ENCODE peak calls at places on chromosomes 4 and X, in four cellular contexts. Z, N, M and K are unnamed samples.
A peak's percentile ranks its signal among the peaks of the same experiment; 100 is the strongest.

GRCh38 chr4:157043131-157043530 is 32.8 kb upstream of the GLRB start:
- DNase-seq in M (no peak), N (no peak), Z (peak; percentile 64), K (no peak)

GRCh38 chrX:125293792-125294780 is 25.6 kb upstream of the TEX13C start:
- DNase-seq in M (no peak), N (no peak), Z (no peak), K (no peak)

GRCh38 chrX:110089656-110090404 is 86.9 kb downstream of the TMEM164 start:
- DNase-seq in N (no peak), Z (no peak), M (no peak), K (no peak)

GRCh38 chr4:76434901-76435688 is at the start of gene SHROOM3:
- DNase-seq in M (no peak), N (no peak), Z (peak; percentile 61), K (no peak)

GRCh38 chrX:17560385-17560784 is 176.9 kb upstream of the SCML1 start:
- DNase-seq in N (no peak), Z (no peak), M (no peak), K (no peak)

GRCh38 chrX:115259238-115259875 is 25.5 kb upstream of the LRCH2 start:
- DNase-seq in M (no peak), Z (no peak), N (no peak), K (no peak)

GRCh38 chr4:106816501-106816900 is 219.6 kb downstream of the DKK2 start:
- DNase-seq in M (no peak), N (no peak), Z (no peak), K (no peak)

GRCh38 chr4:78293348-78293747 is 236.2 kb downstream of the FRAS1 start:
- DNase-seq in N (no peak), M (no peak), Z (no peak), K (no peak)

GRCh38 chr4:173091362-173091761 is 77.2 kb upstream of the GALNT7 start:
- DNase-seq in N (no peak), Z (no peak), M (no peak), K (no peak)

GRCh38 chr4:168928346-168928745 is 81.7 kb downstream of the CBR4 start:
- DNase-seq in Z (no peak), N (no peak), M (no peak), K (no peak)

GRCh38 chr4:23762551-23762950 is 127.3 kb downstream of the PPARGC1A start:
- DNase-seq in Z (no peak), N (no peak), M (no peak), K (no peak)

GRCh38 chr4:47838445-47838844 is 578 bp upstream of the CORIN start:
- DNase-seq in N (no peak), Z (peak; percentile 26), M (no peak), K (no peak)

GRCh38 chrX:72100824-72101351 is 30.8 kb downstream of the RTL5 start:
- DNase-seq in N (no peak), M (no peak), Z (no peak), K (no peak)

GRCh38 chrX:7689791-7690412 is 153.1 kb upstream of the VCX start:
- DNase-seq in Z (no peak), N (no peak), M (no peak), K (no peak)

DNA sequence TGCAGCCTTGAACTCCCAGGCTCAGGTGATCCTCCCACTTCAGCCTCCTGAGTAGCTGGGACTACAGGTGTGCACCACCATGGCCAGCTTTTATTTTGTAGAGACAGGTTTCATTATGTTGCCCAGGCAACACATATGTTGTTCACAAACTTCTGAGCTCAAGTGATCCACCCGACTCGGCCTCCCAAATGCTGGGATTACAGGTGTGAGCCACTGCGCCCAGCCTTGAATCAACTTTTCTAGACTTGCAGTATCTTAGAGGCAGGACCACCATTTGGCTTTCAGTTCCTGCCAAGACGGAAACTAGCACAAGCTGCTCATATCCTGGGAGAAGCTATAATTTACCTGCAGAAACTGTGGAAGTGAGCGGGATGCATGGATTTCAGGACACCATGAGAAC is 19.9 kb downstream of the NAT8L start:
- DNase-seq in M (peak; percentile 47), Z (no peak), N (peak; percentile 8), K (no peak)
- H3K4me1 ChIP-seq in M (no peaks in the 10 kb centered on the region), Z (no peaks in the 10 kb centered on the region), N (no peaks in the 10 kb centered on the region), K (no peaks in the 10 kb centered on the region)

GRCh38 chr4:39565925-39566630 is 38.8 kb upstream of the UGDH start:
- DNase-seq in N (no peak), M (no peak), Z (no peak), K (no peak)

GRCh38 chr4:39563448-39563847 is 36.2 kb upstream of the UGDH start:
- DNase-seq in M (no peak), N (no peak), Z (no peak), K (no peak)

GRCh38 chr4:39559641-39560040 is 32.4 kb upstream of the UGDH start:
- DNase-seq in Z (no peak), M (no peak), N (no peak), K (no peak)

GRCh38 chr4:39562792-39563191 is 35.6 kb upstream of the UGDH start:
- DNase-seq in Z (no peak), M (no peak), N (no peak), K (no peak)
- H3K4me1 ChIP-seq in Z (peaks cover 17% of the 10 kb centered on the region), M (no peaks in the 10 kb centered on the region), N (no peaks in the 10 kb centered on the region), K (peaks cover 10% of the 10 kb centered on the region)

GRCh38 chr4:184448828-184449227 is 25.5 kb downstream of the IRF2 start:
- DNase-seq in M (no peak), Z (peak; percentile 33), N (no peak), K (no peak)

GRCh38 chr4:184444953-184445309 is 29.4 kb downstream of the IRF2 start:
- DNase-seq in Z (no peak), M (no peak), N (no peak), K (no peak)

GRCh38 chr4:184444215-184444952 is 30.0 kb downstream of the IRF2 start:
- DNase-seq in M (no peak), N (no peak), Z (no peak), K (no peak)

GRCh38 chr4:184447664-184448063 is 26.7 kb downstream of the IRF2 start:
- DNase-seq in N (no peak), M (no peak), Z (no peak), K (no peak)

GRCh38 chr4:184446132-184446531 is 28.2 kb downstream of the IRF2 start:
- DNase-seq in N (no peak), Z (no peak), M (no peak), K (no peak)
- H3K4me1 ChIP-seq in N (peaks cover 41% of the 10 kb centered on the region), Z (peaks cover 26% of the 10 kb centered on the region), M (no peaks in the 10 kb centered on the region), K (peaks cover 75% of the 10 kb centered on the region)

DNA sequence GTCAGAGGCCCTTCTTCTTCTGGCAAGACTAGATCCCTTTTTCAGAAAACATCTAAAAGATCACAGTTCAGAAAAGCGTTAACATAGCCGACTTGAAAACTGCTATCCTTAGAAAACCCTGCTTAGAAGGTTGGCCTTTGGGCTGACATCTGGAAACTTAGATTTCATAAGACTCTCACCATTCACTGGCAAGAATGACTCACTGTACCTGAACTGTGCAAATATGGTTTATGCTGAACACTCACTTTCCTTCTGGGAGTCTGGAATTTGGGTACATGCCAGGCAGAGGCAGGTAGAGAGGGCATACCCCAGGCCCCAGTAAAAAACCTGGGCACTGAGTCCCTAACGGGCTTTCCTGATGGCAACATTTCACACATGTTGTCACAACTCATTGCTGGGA is 88.8 kb upstream of the GPC3 start:
- DNase-seq in N (no peak), Z (no peak), M (no peak), K (no peak)
- H3K4me1 ChIP-seq in N (no peaks in the 10 kb centered on the region), Z (no peaks in the 10 kb centered on the region), M (no peaks in the 10 kb centered on the region), K (no peaks in the 10 kb centered on the region)

GRCh38 chr4:127484101-127484500 is 148.7 kb upstream of the INTU start:
- DNase-seq in Z (no peak), M (no peak), N (no peak), K (no peak)
- H3K4me1 ChIP-seq in Z (no peaks in the 10 kb centered on the region), M (no peaks in the 10 kb centered on the region), N (no peaks in the 10 kb centered on the region), K (no peaks in the 10 kb centered on the region)

GRCh38 chr4:115165503-115165902 is 52.1 kb upstream of the NDST4 start:
- DNase-seq in Z (no peak), M (no peak), N (no peak), K (no peak)
- H3K4me1 ChIP-seq in Z (peaks cover 10% of the 10 kb centered on the region), M (no peaks in the 10 kb centered on the region), N (no peaks in the 10 kb centered on the region), K (no peaks in the 10 kb centered on the region)

GRCh38 chr4:917992-918391 is 14.1 kb downstream of the GAK start:
- DNase-seq in N (no peak), Z (no peak), M (no peak), K (no peak)

GRCh38 chr4:914531-914930 is 17.6 kb downstream of the GAK start:
- DNase-seq in Z (no peak), N (peak; percentile 45), M (no peak), K (no peak)

GRCh38 chr4:915595-915994 is 16.5 kb downstream of the GAK start:
- DNase-seq in N (no peak), M (peak; percentile 62), Z (no peak), K (no peak)

GRCh38 chr4:915041-915474 is 17.1 kb downstream of the GAK start:
- DNase-seq in Z (no peak), M (peak; percentile 44), N (peak; percentile 51), K (no peak)

GRCh38 chr4:917466-917865 is 14.7 kb downstream of the GAK start:
- DNase-seq in M (no peak), Z (no peak), N (no peak), K (no peak)
- H3K4me1 ChIP-seq in M (no peaks in the 10 kb centered on the region), Z (no peaks in the 10 kb centered on the region), N (peaks cover 6% of the 10 kb centered on the region), K (peaks cover 6% of the 10 kb centered on the region)

DNA sequence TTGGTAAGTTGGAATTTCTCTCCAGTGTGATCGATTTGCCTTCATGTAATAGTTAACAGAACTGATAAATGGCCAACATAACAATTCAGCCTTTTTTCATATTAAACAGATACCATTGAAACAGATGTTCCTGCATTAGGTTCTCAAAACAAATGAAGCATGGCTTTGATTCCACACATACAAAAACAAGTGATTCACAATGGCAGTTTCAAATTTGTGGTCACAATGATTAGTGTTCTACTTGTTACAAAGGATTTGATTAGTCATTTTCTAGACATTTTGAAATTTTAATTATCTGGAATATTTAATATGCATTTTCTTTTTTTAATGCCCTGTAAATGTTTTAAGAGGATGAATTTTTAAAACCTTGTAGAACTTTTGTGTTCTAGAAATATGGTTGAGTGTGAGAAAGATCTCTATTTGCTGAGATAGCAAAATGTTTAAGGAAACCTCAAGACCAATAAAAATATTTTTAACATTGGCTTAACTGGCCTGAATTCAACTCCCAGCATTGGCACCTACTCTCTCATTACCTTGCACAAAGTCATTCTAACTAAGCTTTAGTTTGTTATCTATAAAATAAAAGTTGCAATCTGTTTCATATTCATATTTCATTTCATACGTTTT is 18.9 kb upstream of the GLRA3 start:
- DNase-seq in Z (no peak), N (no peak), M (no peak), K (no peak)
- H3K4me1 ChIP-seq in Z (no peaks in the 10 kb centered on the region), N (no peaks in the 10 kb centered on the region), M (no peaks in the 10 kb centered on the region), K (no peaks in the 10 kb centered on the region)